ENCODE peak calls at places on chromosomes 5 and 9, in four cellular contexts. One of them, this sample, is unnamed.

GRCh38 chr5:71573611-71574010 is 13.5 kb upstream of the MCCC2 start:
- DNase-seq in HepG2: peak
- DNase-seq in A549: no peak
- DNase-seq in K562: peak
- DNase-seq in this sample: no peak

GRCh38 chr5:81397169-81397568 is 3.2 kb upstream of the ACOT12 start:
- DNase-seq in HepG2: no peak
- DNase-seq in A549: no peak
- DNase-seq in K562: peak
- DNase-seq in this sample: no peak

GRCh38 chr5:80503641-80504040 is 15.7 kb downstream of the FAM151B start:
- DNase-seq in HepG2: no peak
- DNase-seq in A549: no peak
- DNase-seq in K562: no peak
- DNase-seq in this sample: no peak

GRCh38 chr9:100084145-100084478 is 14.7 kb downstream of the ERP44 start:
- DNase-seq in HepG2: no peak
- DNase-seq in A549: no peak
- DNase-seq in K562: peak
- DNase-seq in this sample: no peak

GRCh38 chr9:107638922-107639321 is 149.4 kb upstream of the KLF4 start:
- DNase-seq in HepG2: no peak
- DNase-seq in A549: peak
- DNase-seq in K562: no peak
- DNase-seq in this sample: no peak

GRCh38 chr5:97266576-97266975 is 83.5 kb upstream of the RIOK2 start:
- DNase-seq in HepG2: no peak
- DNase-seq in A549: no peak
- DNase-seq in K562: no peak
- DNase-seq in this sample: no peak

GRCh38 chr9:107106416-107106815 is 176.7 kb upstream of the RAD23B start:
- DNase-seq in HepG2: no peak
- DNase-seq in A549: no peak
- DNase-seq in K562: no peak
- DNase-seq in this sample: no peak

GRCh38 chr5:153276151-153276550 is 214.3 kb upstream of the GRIA1 start:
- DNase-seq in HepG2: peak
- DNase-seq in A549: peak
- DNase-seq in K562: peak
- DNase-seq in this sample: peak

GRCh38 chr9:24516463-24516862 is 29.2 kb downstream of the IZUMO3 start:
- DNase-seq in HepG2: no peak
- DNase-seq in A549: no peak
- DNase-seq in K562: no peak
- DNase-seq in this sample: no peak

DNA sequence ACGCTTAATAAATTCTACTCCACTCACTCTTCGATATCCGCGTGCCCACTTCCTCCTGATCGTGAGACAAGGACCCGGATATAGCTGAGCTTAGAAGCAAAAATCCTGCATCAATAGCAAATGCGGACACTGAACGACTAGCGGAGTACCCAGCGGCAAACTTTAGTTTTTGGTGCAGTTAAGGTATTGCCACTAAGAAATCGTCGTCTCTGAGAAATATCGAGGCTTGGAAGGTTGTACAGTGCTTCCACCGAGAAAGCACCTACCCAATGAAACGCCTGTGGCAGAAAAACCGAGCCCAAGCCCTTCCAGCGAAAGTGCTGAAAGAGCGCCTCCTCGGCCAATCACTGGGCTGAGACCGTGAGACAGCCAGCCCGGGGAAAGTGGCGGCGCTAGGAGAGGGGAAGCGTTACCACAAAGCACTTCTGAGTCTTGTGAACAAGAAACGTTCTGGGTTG is 32.2 kb downstream of the ANXA2R start:
- DNase-seq in HepG2: peak
- DNase-seq in A549: peak
- DNase-seq in K562: peak
- DNase-seq in this sample: peak
- TF ChIP-seq ESRRA in HepG2: no peak
- TF ChIP-seq ESRRA in A549: no peak
- TF ChIP-seq ESRRA in K562: no peak
- TF ChIP-seq ESRRA in this sample: no peak

GRCh38 chr5:146761809-146762208 is 116.7 kb downstream of the PPP2R2B start:
- DNase-seq in HepG2: no peak
- DNase-seq in A549: no peak
- DNase-seq in K562: no peak
- DNase-seq in this sample: no peak

GRCh38 chr5:146762830-146763229 is 115.7 kb downstream of the PPP2R2B start:
- DNase-seq in HepG2: no peak
- DNase-seq in A549: no peak
- DNase-seq in K562: no peak
- DNase-seq in this sample: no peak

GRCh38 chr5:146765089-146765832 is 113.3 kb downstream of the PPP2R2B start:
- DNase-seq in HepG2: no peak
- DNase-seq in A549: no peak
- DNase-seq in K562: no peak
- DNase-seq in this sample: no peak

GRCh38 chr5:146767534-146767933 is 111.0 kb downstream of the PPP2R2B start:
- DNase-seq in HepG2: peak
- DNase-seq in A549: no peak
- DNase-seq in K562: no peak
- DNase-seq in this sample: no peak

DNA sequence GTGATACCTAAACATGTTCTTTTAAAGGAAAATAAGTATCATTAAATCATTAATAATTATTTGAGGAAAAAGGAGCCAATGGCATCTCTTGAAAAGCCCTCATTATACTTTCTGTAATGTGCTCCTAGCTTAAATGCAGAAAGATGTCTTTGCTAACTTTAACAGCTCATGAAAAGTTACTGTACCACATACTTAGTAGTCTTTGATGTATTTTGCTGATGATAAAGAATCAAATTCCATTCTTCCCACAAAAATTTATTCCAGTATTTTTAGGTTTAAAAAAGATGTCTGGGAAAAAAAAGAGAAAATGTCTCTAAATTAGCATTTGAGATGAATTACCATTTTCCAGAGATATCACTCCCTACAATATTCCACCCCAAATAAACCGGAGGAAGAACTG is 112.5 kb downstream of the PPP2R2B start:
- DNase-seq in HepG2: no peak
- DNase-seq in A549: no peak
- DNase-seq in K562: no peak
- DNase-seq in this sample: no peak
- TF ChIP-seq HMGXB4 in HepG2: no peak
- TF ChIP-seq HMGXB4 in A549: no peak
- TF ChIP-seq HMGXB4 in K562: no peak
- TF ChIP-seq HMGXB4 in this sample: no peak

GRCh38 chr5:74035521-74035937 is 409.5 kb downstream of the ARHGEF28 start:
- DNase-seq in HepG2: peak
- DNase-seq in A549: peak
- DNase-seq in K562: peak
- DNase-seq in this sample: peak
- TF ChIP-seq NR3C1 in HepG2: no peak
- TF ChIP-seq NR3C1 in A549: no peak
- TF ChIP-seq NR3C1 in K562: no peak
- TF ChIP-seq NR3C1 in this sample: no peak

GRCh38 chr9:81371824-81372223 is 317.5 kb downstream of the TLE1 start:
- DNase-seq in HepG2: no peak
- DNase-seq in A549: no peak
- DNase-seq in K562: no peak
- DNase-seq in this sample: no peak

GRCh38 chr9:81372628-81373191 is 316.6 kb downstream of the TLE1 start:
- DNase-seq in HepG2: no peak
- DNase-seq in A549: no peak
- DNase-seq in K562: no peak
- DNase-seq in this sample: no peak

GRCh38 chr9:81370096-81370495 is 319.3 kb downstream of the TLE1 start:
- DNase-seq in HepG2: no peak
- DNase-seq in A549: no peak
- DNase-seq in K562: no peak
- DNase-seq in this sample: no peak

GRCh38 chr9:81369136-81369535 is 320.2 kb downstream of the TLE1 start:
- DNase-seq in HepG2: no peak
- DNase-seq in A549: no peak
- DNase-seq in K562: no peak
- DNase-seq in this sample: no peak

DNA sequence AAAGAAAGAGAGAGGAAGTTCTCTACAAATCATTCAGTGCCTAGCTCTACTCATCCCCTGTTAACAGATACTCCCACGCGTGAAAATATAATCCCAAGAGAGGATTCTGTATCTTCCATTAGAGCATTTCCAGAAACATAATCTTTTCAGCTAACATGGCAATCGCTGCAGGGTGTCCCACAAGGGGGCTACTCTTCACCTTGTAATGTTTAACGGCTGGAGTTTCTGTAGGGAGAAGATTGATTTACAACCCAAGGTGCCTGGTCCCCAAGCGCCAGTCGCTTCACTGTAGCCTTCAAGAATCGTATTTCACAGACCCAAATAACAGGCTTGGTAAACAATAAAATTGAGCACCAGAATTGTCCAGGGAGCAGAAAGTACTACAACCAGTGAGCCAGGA is 318.7 kb downstream of the TLE1 start:
- DNase-seq in HepG2: peak
- DNase-seq in A549: no peak
- DNase-seq in K562: no peak
- DNase-seq in this sample: no peak
- TF ChIP-seq ESRRA in HepG2: no peak
- TF ChIP-seq ESRRA in A549: no peak
- TF ChIP-seq ESRRA in K562: no peak
- TF ChIP-seq ESRRA in this sample: no peak

DNA sequence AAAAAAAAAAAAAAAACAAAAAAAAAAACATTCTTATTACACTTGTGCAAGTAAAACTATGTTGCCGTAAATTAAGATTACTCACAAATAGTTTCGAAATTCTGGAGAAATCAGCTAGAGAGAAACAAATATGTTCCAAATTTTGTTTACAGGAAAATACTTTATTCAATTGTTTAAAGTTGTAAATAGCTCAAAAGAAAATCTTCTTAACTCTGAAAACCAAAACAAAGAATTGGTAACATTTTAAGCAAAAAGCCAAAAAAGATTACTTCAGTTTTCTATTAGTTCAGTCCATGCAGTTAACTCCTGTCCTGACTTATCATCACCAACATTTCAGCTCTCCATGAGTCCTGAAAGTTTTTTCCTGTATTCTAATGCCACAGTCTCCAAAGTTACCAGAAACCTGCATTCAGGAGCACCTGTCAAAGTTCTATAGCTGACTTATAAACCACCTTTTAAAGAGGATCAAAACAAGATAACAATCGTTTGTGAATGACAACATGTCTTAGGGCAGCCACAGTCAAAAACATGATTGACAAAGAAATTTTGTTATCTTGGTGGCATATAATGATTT is 194.2 kb downstream of the RANBP17 start:
- DNase-seq in HepG2: no peak
- DNase-seq in A549: no peak
- DNase-seq in K562: no peak
- DNase-seq in this sample: no peak
- TF ChIP-seq HMGXB4 in HepG2: no peak
- TF ChIP-seq HMGXB4 in A549: no peak
- TF ChIP-seq HMGXB4 in K562: no peak
- TF ChIP-seq HMGXB4 in this sample: no peak

DNA sequence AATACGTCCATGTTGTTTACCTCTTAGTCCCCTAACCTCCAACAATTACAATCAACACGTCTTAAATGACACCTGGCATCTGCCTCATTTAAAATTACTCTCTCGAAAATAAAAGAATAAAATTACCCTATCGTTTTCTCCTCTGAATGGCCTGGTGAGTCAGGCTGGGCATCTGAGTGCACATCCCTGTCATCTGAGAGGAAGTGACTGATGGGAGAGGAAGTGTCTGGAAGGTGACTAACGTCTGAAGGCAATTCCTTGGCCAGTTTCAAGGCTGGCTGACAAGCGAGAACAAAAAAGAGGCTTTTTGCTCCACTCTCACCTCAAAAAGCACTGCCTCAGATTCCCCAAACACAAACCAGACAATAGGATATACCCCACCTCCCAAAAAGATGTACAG is 57.7 kb downstream of the MAPKAP1 start:
- DNase-seq in HepG2: no peak
- DNase-seq in A549: peak
- DNase-seq in K562: no peak
- DNase-seq in this sample: no peak
- TF ChIP-seq NR3C1 in HepG2: no peak
- TF ChIP-seq NR3C1 in A549: no peak
- TF ChIP-seq NR3C1 in K562: no peak
- TF ChIP-seq NR3C1 in this sample: no peak

This sample was measured in WTC11.